ENCODE peak calls at places on chromosomes 5 and 9, in four cellular contexts. One of them, this sample, is unnamed.

GRCh38 chr5:36090033-36090432 is 23.4 kb upstream of the UGT3A2 start:
- DNase-seq in EL: peak
- DNase-seq in activated T-helper 1 cell treated with anti-CD3 and anti-CD28 coated beads, Interleukin-2, amount 50 U/mL, for 16 hours: no peak
- DNase-seq in MV-4-11: peak
- DNase-seq in this sample: no peak

GRCh38 chr5:93622240-93622885 is 39.3 kb downstream of the NR2F1 start:
- DNase-seq in MV-4-11: peak
- DNase-seq in EL: peak
- DNase-seq in activated T-helper 1 cell treated with anti-CD3 and anti-CD28 coated beads, Interleukin-2, amount 50 U/mL, for 16 hours: peak
- DNase-seq in this sample: no peak

GRCh38 chr5:127951791-127952190 is 131.8 kb upstream of the SLC12A2 start:
- DNase-seq in activated T-helper 1 cell treated with anti-CD3 and anti-CD28 coated beads, Interleukin-2, amount 50 U/mL, for 16 hours: no peak
- DNase-seq in EL: no peak
- DNase-seq in MV-4-11: no peak
- DNase-seq in this sample: no peak

GRCh38 chr9:116391306-116391900 is 237.8 kb downstream of the PAPPA start:
- DNase-seq in MV-4-11: no peak
- DNase-seq in activated T-helper 1 cell treated with anti-CD3 and anti-CD28 coated beads, Interleukin-2, amount 50 U/mL, for 16 hours: no peak
- DNase-seq in EL: peak
- DNase-seq in this sample: no peak

GRCh38 chr9:80650964-80651555 is 1038.3 kb downstream of the TLE1 start:
- DNase-seq in activated T-helper 1 cell treated with anti-CD3 and anti-CD28 coated beads, Interleukin-2, amount 50 U/mL, for 16 hours: no peak
- DNase-seq in MV-4-11: no peak
- DNase-seq in EL: peak
- DNase-seq in this sample: no peak

GRCh38 chr9:91948423-91949292 is 1.4 kb downstream of the ROR2 start:
- DNase-seq in EL: peak
- DNase-seq in MV-4-11: no peak
- DNase-seq in activated T-helper 1 cell treated with anti-CD3 and anti-CD28 coated beads, Interleukin-2, amount 50 U/mL, for 16 hours: no peak
- DNase-seq in this sample: no peak

GRCh38 chr5:146283344-146283761 is 55.3 kb upstream of the POU4F3 start:
- DNase-seq in MV-4-11: no peak
- DNase-seq in activated T-helper 1 cell treated with anti-CD3 and anti-CD28 coated beads, Interleukin-2, amount 50 U/mL, for 16 hours: no peak
- DNase-seq in EL: peak
- DNase-seq in this sample: no peak

GRCh38 chr9:119868694-119869093 is 499.5 kb upstream of the BRINP1 start:
- DNase-seq in MV-4-11: no peak
- DNase-seq in EL: no peak
- DNase-seq in activated T-helper 1 cell treated with anti-CD3 and anti-CD28 coated beads, Interleukin-2, amount 50 U/mL, for 16 hours: no peak
- DNase-seq in this sample: no peak

GRCh38 chr5:164809831-164810230 is 1304.4 kb downstream of the MAT2B start:
- DNase-seq in activated T-helper 1 cell treated with anti-CD3 and anti-CD28 coated beads, Interleukin-2, amount 50 U/mL, for 16 hours: no peak
- DNase-seq in EL: no peak
- DNase-seq in MV-4-11: no peak
- DNase-seq in this sample: no peak

GRCh38 chr5:180137401-180138213 is 66.0 kb upstream of the RNF130 start:
- DNase-seq in activated T-helper 1 cell treated with anti-CD3 and anti-CD28 coated beads, Interleukin-2, amount 50 U/mL, for 16 hours: no peak
- DNase-seq in MV-4-11: no peak
- DNase-seq in EL: no peak
- DNase-seq in this sample: no peak

GRCh38 chr5:176371621-176372539 is 6.6 kb downstream of the ARL10 start:
- DNase-seq in EL: no peak
- DNase-seq in MV-4-11: no peak
- DNase-seq in activated T-helper 1 cell treated with anti-CD3 and anti-CD28 coated beads, Interleukin-2, amount 50 U/mL, for 16 hours: no peak
- DNase-seq in this sample: no peak

GRCh38 chr9:12702160-12702758 is 9.1 kb downstream of the TYRP1 start:
- DNase-seq in activated T-helper 1 cell treated with anti-CD3 and anti-CD28 coated beads, Interleukin-2, amount 50 U/mL, for 16 hours: no peak
- DNase-seq in MV-4-11: no peak
- DNase-seq in EL: peak
- DNase-seq in this sample: no peak

GRCh38 chr5:68272289-68272688 is 56.7 kb downstream of the PIK3R1 start:
- DNase-seq in EL: peak
- DNase-seq in activated T-helper 1 cell treated with anti-CD3 and anti-CD28 coated beads, Interleukin-2, amount 50 U/mL, for 16 hours: no peak
- DNase-seq in MV-4-11: no peak
- DNase-seq in this sample: no peak

GRCh38 chr5:40991168-40991980 is 79.8 kb downstream of the MROH2B start:
- DNase-seq in EL: peak
- DNase-seq in MV-4-11: no peak
- DNase-seq in activated T-helper 1 cell treated with anti-CD3 and anti-CD28 coated beads, Interleukin-2, amount 50 U/mL, for 16 hours: no peak
- DNase-seq in this sample: no peak

GRCh38 chr5:119168401-119168800 is 97.5 kb downstream of the DMXL1 start:
- DNase-seq in activated T-helper 1 cell treated with anti-CD3 and anti-CD28 coated beads, Interleukin-2, amount 50 U/mL, for 16 hours: no peak
- DNase-seq in EL: peak
- DNase-seq in MV-4-11: no peak
- DNase-seq in this sample: no peak

GRCh38 chr5:124920909-124921666 is 174.6 kb upstream of the ZNF608 start:
- DNase-seq in MV-4-11: peak
- DNase-seq in activated T-helper 1 cell treated with anti-CD3 and anti-CD28 coated beads, Interleukin-2, amount 50 U/mL, for 16 hours: no peak
- DNase-seq in EL: no peak
- DNase-seq in this sample: no peak

GRCh38 chr5:134136771-134137170 is 22.3 kb downstream of the TCF7 start:
- DNase-seq in activated T-helper 1 cell treated with anti-CD3 and anti-CD28 coated beads, Interleukin-2, amount 50 U/mL, for 16 hours: no peak
- DNase-seq in EL: no peak
- DNase-seq in MV-4-11: no peak
- DNase-seq in this sample: no peak

GRCh38 chr5:28779161-28779754 is 1740.9 kb upstream of the CDH9 start:
- DNase-seq in MV-4-11: no peak
- DNase-seq in EL: no peak
- DNase-seq in activated T-helper 1 cell treated with anti-CD3 and anti-CD28 coated beads, Interleukin-2, amount 50 U/mL, for 16 hours: no peak
- DNase-seq in this sample: no peak

GRCh38 chr5:1207555-1207954 is 6.2 kb downstream of the SLC6A19 start:
- DNase-seq in activated T-helper 1 cell treated with anti-CD3 and anti-CD28 coated beads, Interleukin-2, amount 50 U/mL, for 16 hours: no peak
- DNase-seq in MV-4-11: no peak
- DNase-seq in EL: no peak
- DNase-seq in this sample: no peak

GRCh38 chr5:36150676-36151433 is 832 bp downstream of the LMBRD2 start:
- DNase-seq in activated T-helper 1 cell treated with anti-CD3 and anti-CD28 coated beads, Interleukin-2, amount 50 U/mL, for 16 hours: no peak
- DNase-seq in MV-4-11: peak
- DNase-seq in EL: peak
- DNase-seq in this sample: no peak

GRCh38 chr5:45521067-45521466 is 175.1 kb downstream of the HCN1 start:
- DNase-seq in activated T-helper 1 cell treated with anti-CD3 and anti-CD28 coated beads, Interleukin-2, amount 50 U/mL, for 16 hours: no peak
- DNase-seq in MV-4-11: no peak
- DNase-seq in EL: no peak
- DNase-seq in this sample: no peak

GRCh38 chr9:78677326-78677725 is 380.4 kb downstream of the PSAT1 start:
- DNase-seq in activated T-helper 1 cell treated with anti-CD3 and anti-CD28 coated beads, Interleukin-2, amount 50 U/mL, for 16 hours: no peak
- DNase-seq in EL: peak
- DNase-seq in MV-4-11: no peak
- DNase-seq in this sample: no peak